ENCODE peak calls at places on chromosomes 13 and 19, in seven cellular contexts. One of them, this sample, is unnamed. For H3K4me1, the result is how much of the 10 kb centered on the place peaks cover.

GRCh38 chr19:33463194-33463593 is 58.4 kb downstream of the PEPD start:
- DNase-seq in ovary: no peak
- DNase-seq in keratinocyte: no peak
- DNase-seq in mucosa of descending colon: no peak
- DNase-seq in cardiac muscle cell: no peak
- DNase-seq in breast epithelium: peak
- DNase-seq in left ventricle myocardium inferior: no peak
- DNase-seq in this sample: no peak

GRCh38 chr19:11164879-11165406 is 9.4 kb upstream of the SPC24 start:
- DNase-seq in mucosa of descending colon: peak
- DNase-seq in keratinocyte: no peak
- DNase-seq in cardiac muscle cell: peak
- DNase-seq in breast epithelium: no peak
- DNase-seq in left ventricle myocardium inferior: peak
- DNase-seq in ovary: peak
- DNase-seq in this sample: peak

GRCh38 chr19:40663712-40664692 is 26.4 kb downstream of the NUMBL start:
- DNase-seq in cardiac muscle cell: no peak
- DNase-seq in keratinocyte: no peak
- DNase-seq in breast epithelium: no peak
- DNase-seq in mucosa of descending colon: no peak
- DNase-seq in left ventricle myocardium inferior: peak
- DNase-seq in ovary: peak
- DNase-seq in this sample: no peak

GRCh38 chr19:14004619-14005380 is 1.3 kb downstream of the RFX1 start:
- DNase-seq in left ventricle myocardium inferior: peak
- DNase-seq in cardiac muscle cell: peak
- DNase-seq in ovary: no peak
- DNase-seq in breast epithelium: no peak
- DNase-seq in keratinocyte: no peak
- DNase-seq in mucosa of descending colon: peak
- DNase-seq in this sample: peak

GRCh38 chr13:106533940-106534843 is 1.3 kb downstream of the EFNB2 start:
- DNase-seq in mucosa of descending colon: peak
- DNase-seq in ovary: peak
- DNase-seq in keratinocyte: no peak
- DNase-seq in cardiac muscle cell: peak
- DNase-seq in breast epithelium: no peak
- DNase-seq in left ventricle myocardium inferior: peak
- DNase-seq in this sample: peak

GRCh38 chr19:33400856-33401682 is 27.6 kb downstream of the CEBPG start:
- DNase-seq in ovary: no peak
- DNase-seq in keratinocyte: no peak
- DNase-seq in mucosa of descending colon: no peak
- DNase-seq in cardiac muscle cell: no peak
- DNase-seq in left ventricle myocardium inferior: no peak
- DNase-seq in breast epithelium: peak
- DNase-seq in this sample: no peak

GRCh38 chr19:3801412-3802096 is 15.4 kb upstream of the MATK start:
- DNase-seq in mucosa of descending colon: peak
- DNase-seq in ovary: no peak
- DNase-seq in left ventricle myocardium inferior: peak
- DNase-seq in keratinocyte: no peak
- DNase-seq in cardiac muscle cell: peak
- DNase-seq in breast epithelium: no peak
- DNase-seq in this sample: peak

GRCh38 chr19:11268783-11269267 is 6.5 kb upstream of the DOCK6 start:
- DNase-seq in ovary: peak
- DNase-seq in left ventricle myocardium inferior: peak
- DNase-seq in mucosa of descending colon: peak
- DNase-seq in breast epithelium: no peak
- DNase-seq in cardiac muscle cell: peak
- DNase-seq in keratinocyte: no peak
- DNase-seq in this sample: peak

GRCh38 chr13:77124423-77124822 is 97.5 kb upstream of the FBXL3 start:
- DNase-seq in keratinocyte: no peak
- DNase-seq in ovary: no peak
- DNase-seq in cardiac muscle cell: peak
- DNase-seq in left ventricle myocardium inferior: no peak
- DNase-seq in mucosa of descending colon: no peak
- DNase-seq in breast epithelium: no peak
- DNase-seq in this sample: no peak

GRCh38 chr19:492091-492531 is 4.2 kb upstream of the MADCAM1 start:
- DNase-seq in mucosa of descending colon: no peak
- DNase-seq in left ventricle myocardium inferior: no peak
- DNase-seq in cardiac muscle cell: no peak
- DNase-seq in breast epithelium: no peak
- DNase-seq in ovary: no peak
- DNase-seq in keratinocyte: no peak
- DNase-seq in this sample: no peak

GRCh38 chr13:53254495-53254894 is 225.9 kb downstream of the OLFM4 start:
- DNase-seq in cardiac muscle cell: peak
- DNase-seq in keratinocyte: no peak
- DNase-seq in mucosa of descending colon: peak
- DNase-seq in breast epithelium: no peak
- DNase-seq in left ventricle myocardium inferior: no peak
- DNase-seq in ovary: no peak
- DNase-seq in this sample: no peak

GRCh38 chr19:53538378-53539109 is 599 bp downstream of the ZNF331 start:
- DNase-seq in ovary: no peak
- DNase-seq in keratinocyte: no peak
- DNase-seq in left ventricle myocardium inferior: no peak
- DNase-seq in cardiac muscle cell: no peak
- DNase-seq in breast epithelium: no peak
- DNase-seq in mucosa of descending colon: no peak
- DNase-seq in this sample: no peak

GRCh38 chr19:5153601-5154128 is 184.8 kb downstream of the KDM4B start:
- DNase-seq in cardiac muscle cell: no peak
- DNase-seq in ovary: no peak
- DNase-seq in left ventricle myocardium inferior: no peak
- DNase-seq in mucosa of descending colon: no peak
- DNase-seq in breast epithelium: no peak
- DNase-seq in keratinocyte: no peak
- DNase-seq in this sample: no peak

GRCh38 chr13:71860547-71861131 is 6.4 kb downstream of the DACH1 start:
- DNase-seq in left ventricle myocardium inferior: no peak
- DNase-seq in mucosa of descending colon: no peak
- DNase-seq in ovary: no peak
- DNase-seq in breast epithelium: no peak
- DNase-seq in keratinocyte: no peak
- DNase-seq in cardiac muscle cell: no peak
- DNase-seq in this sample: no peak

GRCh38 chr19:41265376-41266153 is 1.4 kb downstream of the HNRNPUL1 start:
- DNase-seq in mucosa of descending colon: peak
- DNase-seq in cardiac muscle cell: peak
- DNase-seq in left ventricle myocardium inferior: no peak
- DNase-seq in keratinocyte: no peak
- DNase-seq in ovary: no peak
- DNase-seq in breast epithelium: peak
- DNase-seq in this sample: peak

GRCh38 chr19:42531313-42531712 is 3.0 kb upstream of the CEACAM1 start:
- DNase-seq in breast epithelium: no peak
- DNase-seq in left ventricle myocardium inferior: no peak
- DNase-seq in keratinocyte: peak
- DNase-seq in ovary: no peak
- DNase-seq in mucosa of descending colon: no peak
- DNase-seq in cardiac muscle cell: no peak
- DNase-seq in this sample: no peak

GRCh38 chr19:28264556-28264955 is 948.4 kb downstream of the UQCRFS1 start:
- DNase-seq in ovary: no peak
- DNase-seq in left ventricle myocardium inferior: no peak
- DNase-seq in keratinocyte: no peak
- DNase-seq in mucosa of descending colon: no peak
- DNase-seq in breast epithelium: no peak
- DNase-seq in cardiac muscle cell: no peak
- DNase-seq in this sample: no peak

DNA sequence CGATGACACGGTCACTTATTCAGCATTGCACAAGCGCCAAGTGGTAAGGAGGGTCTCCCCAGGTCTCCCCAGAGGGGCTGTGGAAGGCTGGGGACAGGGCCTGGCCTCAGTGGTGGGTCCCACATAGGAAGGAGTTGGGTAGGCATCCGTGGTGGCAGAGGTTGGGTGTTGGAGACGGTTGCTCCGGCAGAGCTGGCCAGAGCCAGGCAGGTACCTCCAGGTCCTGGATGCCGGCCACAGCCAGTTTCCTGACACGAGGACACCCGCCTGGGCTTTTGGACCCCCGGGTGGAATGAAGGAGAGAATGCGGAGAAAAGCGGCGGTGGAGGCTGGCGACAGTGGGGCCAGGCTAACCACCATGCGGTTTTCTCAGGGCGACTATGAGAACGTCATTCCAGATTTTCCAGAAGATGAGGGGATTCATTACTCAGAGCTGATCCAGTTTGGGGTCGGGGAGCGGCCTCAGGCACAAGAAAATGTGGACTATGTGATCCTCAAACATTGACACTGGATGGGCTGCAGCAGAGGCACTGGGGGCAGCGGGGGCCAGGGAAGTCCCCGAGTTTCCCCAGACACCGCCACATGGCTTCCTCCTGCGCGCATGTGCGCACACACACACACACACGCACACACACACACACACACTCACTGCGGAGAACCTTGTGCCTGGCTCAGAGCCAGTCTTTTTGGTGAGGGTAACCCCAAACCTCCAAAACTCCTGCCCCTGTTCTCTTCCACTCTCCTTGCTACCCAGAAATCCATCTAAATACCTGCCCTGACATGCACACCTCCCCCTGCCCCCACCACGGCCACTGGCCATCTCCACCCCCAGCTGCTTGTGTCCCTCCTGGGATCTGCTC is 1.3 kb upstream of the FFAR1 start:
- DNase-seq in breast epithelium: peak
- DNase-seq in cardiac muscle cell: no peak
- DNase-seq in mucosa of descending colon: peak
- DNase-seq in keratinocyte: no peak
- DNase-seq in ovary: peak
- DNase-seq in left ventricle myocardium inferior: no peak
- DNase-seq in this sample: peak
- H3K4me1 ChIP-seq in breast epithelium: under half
- H3K4me1 ChIP-seq in cardiac muscle cell: under half
- H3K4me1 ChIP-seq in mucosa of descending colon: under half
- H3K4me1 ChIP-seq in keratinocyte: under half
- H3K4me1 ChIP-seq in ovary: under half
- H3K4me1 ChIP-seq in left ventricle myocardium inferior: under half
- H3K4me1 ChIP-seq in this sample: under half

GRCh38 chr19:7691497-7691896 is 10.4 kb downstream of the FCER2 start:
- DNase-seq in cardiac muscle cell: no peak
- DNase-seq in left ventricle myocardium inferior: no peak
- DNase-seq in mucosa of descending colon: no peak
- DNase-seq in breast epithelium: no peak
- DNase-seq in ovary: no peak
- DNase-seq in keratinocyte: no peak
- DNase-seq in this sample: no peak
- H3K4me1 ChIP-seq in cardiac muscle cell: under half
- H3K4me1 ChIP-seq in left ventricle myocardium inferior: under half
- H3K4me1 ChIP-seq in mucosa of descending colon: under half
- H3K4me1 ChIP-seq in breast epithelium: under half
- H3K4me1 ChIP-seq in ovary: under half
- H3K4me1 ChIP-seq in keratinocyte: under half
- H3K4me1 ChIP-seq in this sample: under half

DNA sequence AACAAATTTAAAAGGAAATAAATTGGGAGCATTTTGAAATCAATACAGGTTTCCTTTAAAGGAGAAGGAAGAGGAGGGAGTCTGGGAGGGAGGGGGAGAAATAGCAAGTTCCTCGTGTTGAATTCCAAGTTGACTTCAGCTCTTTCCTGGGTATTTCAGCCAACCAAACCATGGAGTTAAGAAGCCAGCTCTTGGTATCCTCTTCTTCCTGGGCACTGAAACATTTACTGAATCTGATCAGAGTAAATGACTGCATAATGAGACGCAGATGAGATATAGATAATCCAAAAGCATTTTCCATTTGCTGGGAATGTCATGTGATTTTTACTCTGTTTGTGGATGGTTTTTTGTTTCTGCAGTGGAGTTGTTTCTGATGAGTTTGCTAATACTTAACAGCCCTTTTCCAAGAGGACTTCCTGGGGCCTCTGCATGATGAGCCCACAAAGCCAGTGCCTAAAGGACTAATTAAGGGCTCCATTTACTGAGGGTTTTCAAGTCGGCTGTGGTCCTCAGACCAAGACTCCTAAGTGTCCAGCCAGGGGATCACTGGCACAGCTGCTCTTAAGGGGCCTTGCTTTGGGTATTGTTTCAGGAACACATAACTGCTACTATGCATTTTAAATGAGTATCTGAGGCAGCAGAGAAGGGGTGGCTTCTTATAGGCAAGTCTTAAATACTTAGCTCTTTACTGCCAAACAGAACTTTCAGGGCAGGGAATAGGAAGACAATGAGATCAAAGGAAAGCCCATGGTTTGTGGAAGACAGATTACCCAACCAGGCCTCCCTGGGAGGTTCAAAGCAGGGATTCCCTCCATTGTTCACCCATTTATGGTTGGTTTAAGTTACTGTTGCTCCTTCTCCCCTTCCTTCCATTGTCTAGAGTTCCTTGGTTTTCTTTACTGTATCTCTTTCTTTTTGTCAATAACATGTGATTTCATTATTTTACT is 61.7 kb downstream of the TNFRSF19 start:
- DNase-seq in cardiac muscle cell: no peak
- DNase-seq in left ventricle myocardium inferior: no peak
- DNase-seq in keratinocyte: no peak
- DNase-seq in ovary: no peak
- DNase-seq in mucosa of descending colon: no peak
- DNase-seq in breast epithelium: no peak
- DNase-seq in this sample: no peak
- H3K4me1 ChIP-seq in cardiac muscle cell: under half
- H3K4me1 ChIP-seq in left ventricle myocardium inferior: half or more
- H3K4me1 ChIP-seq in keratinocyte: under half
- H3K4me1 ChIP-seq in ovary: under half
- H3K4me1 ChIP-seq in mucosa of descending colon: under half
- H3K4me1 ChIP-seq in breast epithelium: under half
- H3K4me1 ChIP-seq in this sample: under half

GRCh38 chr13:83975668-83976165 is 93.4 kb upstream of the SLITRK1 start:
- DNase-seq in ovary: no peak
- DNase-seq in mucosa of descending colon: no peak
- DNase-seq in breast epithelium: no peak
- DNase-seq in left ventricle myocardium inferior: no peak
- DNase-seq in keratinocyte: no peak
- DNase-seq in cardiac muscle cell: no peak
- DNase-seq in this sample: no peak
- H3K4me1 ChIP-seq in ovary: under half
- H3K4me1 ChIP-seq in mucosa of descending colon: under half
- H3K4me1 ChIP-seq in breast epithelium: under half
- H3K4me1 ChIP-seq in left ventricle myocardium inferior: under half
- H3K4me1 ChIP-seq in keratinocyte: under half
- H3K4me1 ChIP-seq in cardiac muscle cell: under half
- H3K4me1 ChIP-seq in this sample: under half

This sample was measured in colonic mucosa.